ENCODE peak calls at places on chromosomes 4 and X, in six cellular contexts. One of them, this sample, is unnamed.

GRCh38 chrX:22742174-22742573 is 257.6 kb upstream of the DDX53 start:
- DNase-seq in sigmoid colon: no peak
- DNase-seq in GM23248: peak
- DNase-seq in caudate nucleus: no peak
- DNase-seq in ELF-1: no peak
- DNase-seq in globus pallidus: no peak
- DNase-seq in this sample: no peak

GRCh38 chrX:6545712-6546111 is 10.8 kb upstream of the VCX3A start:
- DNase-seq in caudate nucleus: no peak
- DNase-seq in sigmoid colon: no peak
- DNase-seq in ELF-1: no peak
- DNase-seq in globus pallidus: no peak
- DNase-seq in GM23248: no peak
- DNase-seq in this sample: no peak

GRCh38 chr4:71270901-71271300 is 67.9 kb upstream of the SLC4A4 start:
- DNase-seq in ELF-1: peak
- DNase-seq in GM23248: peak
- DNase-seq in globus pallidus: no peak
- DNase-seq in sigmoid colon: no peak
- DNase-seq in caudate nucleus: no peak
- DNase-seq in this sample: peak

GRCh38 chrX:50643525-50644137 is 170.4 kb downstream of the SHROOM4 start:
- DNase-seq in caudate nucleus: no peak
- DNase-seq in globus pallidus: no peak
- DNase-seq in ELF-1: no peak
- DNase-seq in GM23248: no peak
- DNase-seq in sigmoid colon: no peak
- DNase-seq in this sample: no peak

GRCh38 chr4:100632163-100632562 is 114.3 kb upstream of the EMCN start:
- DNase-seq in globus pallidus: no peak
- DNase-seq in caudate nucleus: no peak
- DNase-seq in ELF-1: no peak
- DNase-seq in sigmoid colon: no peak
- DNase-seq in GM23248: no peak
- DNase-seq in this sample: no peak

GRCh38 chr4:4719446-4719845 is 140.0 kb upstream of the MSX1 start:
- DNase-seq in caudate nucleus: no peak
- DNase-seq in sigmoid colon: no peak
- DNase-seq in ELF-1: no peak
- DNase-seq in GM23248: no peak
- DNase-seq in globus pallidus: no peak
- DNase-seq in this sample: no peak

GRCh38 chr4:5940470-5941203 is 47.8 kb upstream of the CRMP1 start:
- DNase-seq in GM23248: no peak
- DNase-seq in caudate nucleus: no peak
- DNase-seq in ELF-1: peak
- DNase-seq in sigmoid colon: peak
- DNase-seq in globus pallidus: no peak
- DNase-seq in this sample: no peak

GRCh38 chrX:114508836-114509235 is 75.0 kb upstream of the HTR2C start:
- DNase-seq in caudate nucleus: no peak
- DNase-seq in ELF-1: no peak
- DNase-seq in GM23248: peak
- DNase-seq in globus pallidus: no peak
- DNase-seq in sigmoid colon: no peak
- DNase-seq in this sample: no peak

GRCh38 chr4:121977251-121978168 is 25.6 kb upstream of the TRPC3 start:
- DNase-seq in GM23248: no peak
- DNase-seq in globus pallidus: no peak
- DNase-seq in sigmoid colon: no peak
- DNase-seq in ELF-1: peak
- DNase-seq in caudate nucleus: no peak
- DNase-seq in this sample: peak

This sample was measured in posterior cingulate gyrus.